ENCODE peak calls at places on chromosome 17, in nine cellular contexts. One of them, this sample, is unnamed.

GRCh38 chr17:78127888-78128615 is 503 bp downstream of the TMC6 start:
- DNase-seq in adipocyte: peak
- DNase-seq in HuH-7.5: peak
- DNase-seq in stimulated activated naive CD8-positive, alpha-beta T cell treated with anti-CD3 and anti-CD28 coated beads, Interleukin-15, Interleukin-2, amounts not matched to agents 100 U/mL and 50 U/mL, for 24 hours: no peak
- DNase-seq in heart right ventricle: peak
- DNase-seq in stimulated activated CD4-positive, alpha-beta T cell treated with anti-CD3 and anti-CD28 coated beads, TNF-alpha, amount 100 ng/mL, for 4 hours: no peak
- DNase-seq in CD8-positive, alpha-beta memory T cell: no peak
- DNase-seq in testis: no peak
- DNase-seq in NCI-H82: peak
- DNase-seq in this sample: no peak

GRCh38 chr17:45149669-45150603 is 1.7 kb downstream of the HEXIM1 start:
- DNase-seq in testis: peak
- DNase-seq in stimulated activated naive CD8-positive, alpha-beta T cell treated with anti-CD3 and anti-CD28 coated beads, Interleukin-15, Interleukin-2, amounts not matched to agents 100 U/mL and 50 U/mL, for 24 hours: peak
- DNase-seq in HuH-7.5: no peak
- DNase-seq in CD8-positive, alpha-beta memory T cell: peak
- DNase-seq in adipocyte: peak
- DNase-seq in heart right ventricle: peak
- DNase-seq in stimulated activated CD4-positive, alpha-beta T cell treated with anti-CD3 and anti-CD28 coated beads, TNF-alpha, amount 100 ng/mL, for 4 hours: no peak
- DNase-seq in NCI-H82: peak
- DNase-seq in this sample: peak

GRCh38 chr17:41647038-41647813 is 22.9 kb upstream of the KRT17 start:
- DNase-seq in testis: no peak
- DNase-seq in adipocyte: no peak
- DNase-seq in CD8-positive, alpha-beta memory T cell: no peak
- DNase-seq in stimulated activated CD4-positive, alpha-beta T cell treated with anti-CD3 and anti-CD28 coated beads, TNF-alpha, amount 100 ng/mL, for 4 hours: no peak
- DNase-seq in stimulated activated naive CD8-positive, alpha-beta T cell treated with anti-CD3 and anti-CD28 coated beads, Interleukin-15, Interleukin-2, amounts not matched to agents 100 U/mL and 50 U/mL, for 24 hours: no peak
- DNase-seq in NCI-H82: no peak
- DNase-seq in heart right ventricle: no peak
- DNase-seq in HuH-7.5: no peak
- DNase-seq in this sample: no peak

GRCh38 chr17:28598389-28598788 is 436 bp downstream of the SPAG5 start:
- DNase-seq in stimulated activated naive CD8-positive, alpha-beta T cell treated with anti-CD3 and anti-CD28 coated beads, Interleukin-15, Interleukin-2, amounts not matched to agents 100 U/mL and 50 U/mL, for 24 hours: no peak
- DNase-seq in NCI-H82: peak
- DNase-seq in testis: no peak
- DNase-seq in heart right ventricle: no peak
- DNase-seq in HuH-7.5: no peak
- DNase-seq in adipocyte: peak
- DNase-seq in stimulated activated CD4-positive, alpha-beta T cell treated with anti-CD3 and anti-CD28 coated beads, TNF-alpha, amount 100 ng/mL, for 4 hours: no peak
- DNase-seq in CD8-positive, alpha-beta memory T cell: no peak
- DNase-seq in this sample: no peak

GRCh38 chr17:45296003-45296832 is 20.6 kb downstream of the MAP3K14 start:
- DNase-seq in CD8-positive, alpha-beta memory T cell: no peak
- DNase-seq in HuH-7.5: no peak
- DNase-seq in testis: no peak
- DNase-seq in heart right ventricle: no peak
- DNase-seq in NCI-H82: no peak
- DNase-seq in stimulated activated naive CD8-positive, alpha-beta T cell treated with anti-CD3 and anti-CD28 coated beads, Interleukin-15, Interleukin-2, amounts not matched to agents 100 U/mL and 50 U/mL, for 24 hours: no peak
- DNase-seq in adipocyte: peak
- DNase-seq in stimulated activated CD4-positive, alpha-beta T cell treated with anti-CD3 and anti-CD28 coated beads, TNF-alpha, amount 100 ng/mL, for 4 hours: no peak
- DNase-seq in this sample: peak

GRCh38 chr17:32523017-32523680 is 36.4 kb downstream of the CDK5R1 start:
- DNase-seq in adipocyte: no peak
- DNase-seq in stimulated activated naive CD8-positive, alpha-beta T cell treated with anti-CD3 and anti-CD28 coated beads, Interleukin-15, Interleukin-2, amounts not matched to agents 100 U/mL and 50 U/mL, for 24 hours: peak
- DNase-seq in testis: no peak
- DNase-seq in HuH-7.5: no peak
- DNase-seq in NCI-H82: no peak
- DNase-seq in CD8-positive, alpha-beta memory T cell: peak
- DNase-seq in stimulated activated CD4-positive, alpha-beta T cell treated with anti-CD3 and anti-CD28 coated beads, TNF-alpha, amount 100 ng/mL, for 4 hours: no peak
- DNase-seq in heart right ventricle: no peak
- DNase-seq in this sample: no peak

GRCh38 chr17:78529871-78530670 is 47.1 kb downstream of the DNAH17 start:
- DNase-seq in adipocyte: no peak
- DNase-seq in CD8-positive, alpha-beta memory T cell: no peak
- DNase-seq in heart right ventricle: no peak
- DNase-seq in stimulated activated CD4-positive, alpha-beta T cell treated with anti-CD3 and anti-CD28 coated beads, TNF-alpha, amount 100 ng/mL, for 4 hours: no peak
- DNase-seq in stimulated activated naive CD8-positive, alpha-beta T cell treated with anti-CD3 and anti-CD28 coated beads, Interleukin-15, Interleukin-2, amounts not matched to agents 100 U/mL and 50 U/mL, for 24 hours: no peak
- DNase-seq in NCI-H82: peak
- DNase-seq in HuH-7.5: no peak
- DNase-seq in testis: no peak
- DNase-seq in this sample: no peak

GRCh38 chr17:46056800-46057304 is 57.8 kb downstream of the STH start:
- DNase-seq in heart right ventricle: no peak
- DNase-seq in NCI-H82: no peak
- DNase-seq in stimulated activated CD4-positive, alpha-beta T cell treated with anti-CD3 and anti-CD28 coated beads, TNF-alpha, amount 100 ng/mL, for 4 hours: no peak
- DNase-seq in stimulated activated naive CD8-positive, alpha-beta T cell treated with anti-CD3 and anti-CD28 coated beads, Interleukin-15, Interleukin-2, amounts not matched to agents 100 U/mL and 50 U/mL, for 24 hours: no peak
- DNase-seq in HuH-7.5: no peak
- DNase-seq in adipocyte: peak
- DNase-seq in testis: no peak
- DNase-seq in CD8-positive, alpha-beta memory T cell: no peak
- DNase-seq in this sample: no peak

GRCh38 chr17:42121066-42121769 is at the start of gene KAT2A:
- DNase-seq in stimulated activated naive CD8-positive, alpha-beta T cell treated with anti-CD3 and anti-CD28 coated beads, Interleukin-15, Interleukin-2, amounts not matched to agents 100 U/mL and 50 U/mL, for 24 hours: peak
- DNase-seq in adipocyte: peak
- DNase-seq in heart right ventricle: peak
- DNase-seq in HuH-7.5: peak
- DNase-seq in testis: peak
- DNase-seq in stimulated activated CD4-positive, alpha-beta T cell treated with anti-CD3 and anti-CD28 coated beads, TNF-alpha, amount 100 ng/mL, for 4 hours: peak
- DNase-seq in CD8-positive, alpha-beta memory T cell: peak
- DNase-seq in NCI-H82: peak
- DNase-seq in this sample: peak

GRCh38 chr17:68035131-68035522 is 408 bp upstream of the KPNA2 start:
- DNase-seq in NCI-H82: peak
- DNase-seq in heart right ventricle: peak
- DNase-seq in CD8-positive, alpha-beta memory T cell: no peak
- DNase-seq in stimulated activated CD4-positive, alpha-beta T cell treated with anti-CD3 and anti-CD28 coated beads, TNF-alpha, amount 100 ng/mL, for 4 hours: peak
- DNase-seq in HuH-7.5: peak
- DNase-seq in testis: peak
- DNase-seq in stimulated activated naive CD8-positive, alpha-beta T cell treated with anti-CD3 and anti-CD28 coated beads, Interleukin-15, Interleukin-2, amounts not matched to agents 100 U/mL and 50 U/mL, for 24 hours: peak
- DNase-seq in adipocyte: peak
- DNase-seq in this sample: peak

GRCh38 chr17:1750628-1751027 is 8.0 kb downstream of the SERPINF2 start:
- DNase-seq in heart right ventricle: no peak
- DNase-seq in adipocyte: no peak
- DNase-seq in HuH-7.5: no peak
- DNase-seq in testis: no peak
- DNase-seq in CD8-positive, alpha-beta memory T cell: no peak
- DNase-seq in stimulated activated naive CD8-positive, alpha-beta T cell treated with anti-CD3 and anti-CD28 coated beads, Interleukin-15, Interleukin-2, amounts not matched to agents 100 U/mL and 50 U/mL, for 24 hours: no peak
- DNase-seq in NCI-H82: no peak
- DNase-seq in stimulated activated CD4-positive, alpha-beta T cell treated with anti-CD3 and anti-CD28 coated beads, TNF-alpha, amount 100 ng/mL, for 4 hours: no peak
- DNase-seq in this sample: no peak

GRCh38 chr17:48259710-48260291 is 152.2 kb downstream of the SNX11 start:
- DNase-seq in NCI-H82: peak
- DNase-seq in stimulated activated CD4-positive, alpha-beta T cell treated with anti-CD3 and anti-CD28 coated beads, TNF-alpha, amount 100 ng/mL, for 4 hours: no peak
- DNase-seq in testis: no peak
- DNase-seq in CD8-positive, alpha-beta memory T cell: no peak
- DNase-seq in HuH-7.5: no peak
- DNase-seq in stimulated activated naive CD8-positive, alpha-beta T cell treated with anti-CD3 and anti-CD28 coated beads, Interleukin-15, Interleukin-2, amounts not matched to agents 100 U/mL and 50 U/mL, for 24 hours: no peak
- DNase-seq in adipocyte: peak
- DNase-seq in heart right ventricle: no peak
- DNase-seq in this sample: peak

GRCh38 chr17:80646328-80646727 is 101.7 kb downstream of the RPTOR start:
- DNase-seq in HuH-7.5: no peak
- DNase-seq in stimulated activated CD4-positive, alpha-beta T cell treated with anti-CD3 and anti-CD28 coated beads, TNF-alpha, amount 100 ng/mL, for 4 hours: no peak
- DNase-seq in NCI-H82: no peak
- DNase-seq in testis: no peak
- DNase-seq in stimulated activated naive CD8-positive, alpha-beta T cell treated with anti-CD3 and anti-CD28 coated beads, Interleukin-15, Interleukin-2, amounts not matched to agents 100 U/mL and 50 U/mL, for 24 hours: no peak
- DNase-seq in heart right ventricle: no peak
- DNase-seq in CD8-positive, alpha-beta memory T cell: no peak
- DNase-seq in adipocyte: no peak
- DNase-seq in this sample: no peak

GRCh38 chr17:78940708-78941107 is 15.5 kb upstream of the TIMP2 start:
- DNase-seq in stimulated activated CD4-positive, alpha-beta T cell treated with anti-CD3 and anti-CD28 coated beads, TNF-alpha, amount 100 ng/mL, for 4 hours: no peak
- DNase-seq in testis: no peak
- DNase-seq in heart right ventricle: no peak
- DNase-seq in stimulated activated naive CD8-positive, alpha-beta T cell treated with anti-CD3 and anti-CD28 coated beads, Interleukin-15, Interleukin-2, amounts not matched to agents 100 U/mL and 50 U/mL, for 24 hours: no peak
- DNase-seq in CD8-positive, alpha-beta memory T cell: no peak
- DNase-seq in adipocyte: no peak
- DNase-seq in NCI-H82: peak
- DNase-seq in HuH-7.5: no peak
- DNase-seq in this sample: no peak

GRCh38 chr17:2867441-2868424 is 71.5 kb downstream of the RAP1GAP2 start:
- DNase-seq in stimulated activated naive CD8-positive, alpha-beta T cell treated with anti-CD3 and anti-CD28 coated beads, Interleukin-15, Interleukin-2, amounts not matched to agents 100 U/mL and 50 U/mL, for 24 hours: no peak
- DNase-seq in testis: no peak
- DNase-seq in heart right ventricle: no peak
- DNase-seq in adipocyte: no peak
- DNase-seq in CD8-positive, alpha-beta memory T cell: no peak
- DNase-seq in NCI-H82: no peak
- DNase-seq in stimulated activated CD4-positive, alpha-beta T cell treated with anti-CD3 and anti-CD28 coated beads, TNF-alpha, amount 100 ng/mL, for 4 hours: no peak
- DNase-seq in HuH-7.5: no peak
- DNase-seq in this sample: no peak

GRCh38 chr17:7219812-7220592 is at the start of the genes ACADVL and DLG4:
- DNase-seq in CD8-positive, alpha-beta memory T cell: peak
- DNase-seq in heart right ventricle: peak
- DNase-seq in stimulated activated naive CD8-positive, alpha-beta T cell treated with anti-CD3 and anti-CD28 coated beads, Interleukin-15, Interleukin-2, amounts not matched to agents 100 U/mL and 50 U/mL, for 24 hours: peak
- DNase-seq in testis: peak
- DNase-seq in stimulated activated CD4-positive, alpha-beta T cell treated with anti-CD3 and anti-CD28 coated beads, TNF-alpha, amount 100 ng/mL, for 4 hours: peak
- DNase-seq in HuH-7.5: peak
- DNase-seq in NCI-H82: peak
- DNase-seq in adipocyte: peak
- DNase-seq in this sample: no peak

GRCh38 chr17:61294777-61295176 is 104.9 kb upstream of the TBX2 start:
- DNase-seq in stimulated activated naive CD8-positive, alpha-beta T cell treated with anti-CD3 and anti-CD28 coated beads, Interleukin-15, Interleukin-2, amounts not matched to agents 100 U/mL and 50 U/mL, for 24 hours: no peak
- DNase-seq in heart right ventricle: no peak
- DNase-seq in testis: no peak
- DNase-seq in adipocyte: peak
- DNase-seq in stimulated activated CD4-positive, alpha-beta T cell treated with anti-CD3 and anti-CD28 coated beads, TNF-alpha, amount 100 ng/mL, for 4 hours: no peak
- DNase-seq in NCI-H82: no peak
- DNase-seq in HuH-7.5: no peak
- DNase-seq in CD8-positive, alpha-beta memory T cell: no peak
- DNase-seq in this sample: no peak

GRCh38 chr17:67718325-67718941 is 697 bp downstream of the NOL11 start:
- DNase-seq in NCI-H82: peak
- DNase-seq in stimulated activated naive CD8-positive, alpha-beta T cell treated with anti-CD3 and anti-CD28 coated beads, Interleukin-15, Interleukin-2, amounts not matched to agents 100 U/mL and 50 U/mL, for 24 hours: peak
- DNase-seq in HuH-7.5: peak
- DNase-seq in adipocyte: peak
- DNase-seq in testis: no peak
- DNase-seq in CD8-positive, alpha-beta memory T cell: peak
- DNase-seq in stimulated activated CD4-positive, alpha-beta T cell treated with anti-CD3 and anti-CD28 coated beads, TNF-alpha, amount 100 ng/mL, for 4 hours: peak
- DNase-seq in heart right ventricle: no peak
- DNase-seq in this sample: peak

GRCh38 chr17:39643271-39643670 is 6.3 kb downstream of the STARD3 start:
- DNase-seq in testis: no peak
- DNase-seq in stimulated activated CD4-positive, alpha-beta T cell treated with anti-CD3 and anti-CD28 coated beads, TNF-alpha, amount 100 ng/mL, for 4 hours: no peak
- DNase-seq in adipocyte: no peak
- DNase-seq in CD8-positive, alpha-beta memory T cell: no peak
- DNase-seq in HuH-7.5: no peak
- DNase-seq in NCI-H82: no peak
- DNase-seq in heart right ventricle: no peak
- DNase-seq in stimulated activated naive CD8-positive, alpha-beta T cell treated with anti-CD3 and anti-CD28 coated beads, Interleukin-15, Interleukin-2, amounts not matched to agents 100 U/mL and 50 U/mL, for 24 hours: no peak
- DNase-seq in this sample: no peak

GRCh38 chr17:82931696-82932060 is 91.9 kb upstream of the ZNF750 start:
- DNase-seq in NCI-H82: no peak
- DNase-seq in testis: peak
- DNase-seq in CD8-positive, alpha-beta memory T cell: no peak
- DNase-seq in stimulated activated naive CD8-positive, alpha-beta T cell treated with anti-CD3 and anti-CD28 coated beads, Interleukin-15, Interleukin-2, amounts not matched to agents 100 U/mL and 50 U/mL, for 24 hours: no peak
- DNase-seq in heart right ventricle: peak
- DNase-seq in stimulated activated CD4-positive, alpha-beta T cell treated with anti-CD3 and anti-CD28 coated beads, TNF-alpha, amount 100 ng/mL, for 4 hours: no peak
- DNase-seq in HuH-7.5: no peak
- DNase-seq in adipocyte: peak
- DNase-seq in this sample: no peak

GRCh38 chr17:50212121-50212843 is 10.9 kb upstream of the COL1A1 start:
- DNase-seq in stimulated activated naive CD8-positive, alpha-beta T cell treated with anti-CD3 and anti-CD28 coated beads, Interleukin-15, Interleukin-2, amounts not matched to agents 100 U/mL and 50 U/mL, for 24 hours: no peak
- DNase-seq in stimulated activated CD4-positive, alpha-beta T cell treated with anti-CD3 and anti-CD28 coated beads, TNF-alpha, amount 100 ng/mL, for 4 hours: no peak
- DNase-seq in CD8-positive, alpha-beta memory T cell: no peak
- DNase-seq in adipocyte: peak
- DNase-seq in heart right ventricle: no peak
- DNase-seq in HuH-7.5: no peak
- DNase-seq in testis: no peak
- DNase-seq in NCI-H82: no peak
- DNase-seq in this sample: no peak

GRCh38 chr17:66540131-66540781 is 237.8 kb downstream of the PRKCA start:
- DNase-seq in adipocyte: peak
- DNase-seq in NCI-H82: no peak
- DNase-seq in heart right ventricle: peak
- DNase-seq in CD8-positive, alpha-beta memory T cell: no peak
- DNase-seq in testis: peak
- DNase-seq in stimulated activated naive CD8-positive, alpha-beta T cell treated with anti-CD3 and anti-CD28 coated beads, Interleukin-15, Interleukin-2, amounts not matched to agents 100 U/mL and 50 U/mL, for 24 hours: peak
- DNase-seq in HuH-7.5: no peak
- DNase-seq in stimulated activated CD4-positive, alpha-beta T cell treated with anti-CD3 and anti-CD28 coated beads, TNF-alpha, amount 100 ng/mL, for 4 hours: no peak
- DNase-seq in this sample: peak

GRCh38 chr17:27355419-27355818 is 61.5 kb downstream of the WSB1 start:
- DNase-seq in stimulated activated naive CD8-positive, alpha-beta T cell treated with anti-CD3 and anti-CD28 coated beads, Interleukin-15, Interleukin-2, amounts not matched to agents 100 U/mL and 50 U/mL, for 24 hours: no peak
- DNase-seq in NCI-H82: no peak
- DNase-seq in stimulated activated CD4-positive, alpha-beta T cell treated with anti-CD3 and anti-CD28 coated beads, TNF-alpha, amount 100 ng/mL, for 4 hours: no peak
- DNase-seq in adipocyte: no peak
- DNase-seq in CD8-positive, alpha-beta memory T cell: no peak
- DNase-seq in HuH-7.5: no peak
- DNase-seq in testis: no peak
- DNase-seq in heart right ventricle: no peak
- DNase-seq in this sample: no peak

GRCh38 chr17:33972756-33973155 is 282.3 kb upstream of the CCL2 start:
- DNase-seq in NCI-H82: no peak
- DNase-seq in HuH-7.5: no peak
- DNase-seq in stimulated activated CD4-positive, alpha-beta T cell treated with anti-CD3 and anti-CD28 coated beads, TNF-alpha, amount 100 ng/mL, for 4 hours: no peak
- DNase-seq in adipocyte: no peak
- DNase-seq in heart right ventricle: no peak
- DNase-seq in CD8-positive, alpha-beta memory T cell: no peak
- DNase-seq in testis: no peak
- DNase-seq in stimulated activated naive CD8-positive, alpha-beta T cell treated with anti-CD3 and anti-CD28 coated beads, Interleukin-15, Interleukin-2, amounts not matched to agents 100 U/mL and 50 U/mL, for 24 hours: no peak
- DNase-seq in this sample: no peak

GRCh38 chr17:74545456-74546230 is at the start of gene CD300C:
- DNase-seq in testis: peak
- DNase-seq in heart right ventricle: no peak
- DNase-seq in NCI-H82: no peak
- DNase-seq in CD8-positive, alpha-beta memory T cell: no peak
- DNase-seq in stimulated activated naive CD8-positive, alpha-beta T cell treated with anti-CD3 and anti-CD28 coated beads, Interleukin-15, Interleukin-2, amounts not matched to agents 100 U/mL and 50 U/mL, for 24 hours: no peak
- DNase-seq in HuH-7.5: no peak
- DNase-seq in stimulated activated CD4-positive, alpha-beta T cell treated with anti-CD3 and anti-CD28 coated beads, TNF-alpha, amount 100 ng/mL, for 4 hours: no peak
- DNase-seq in adipocyte: no peak
- DNase-seq in this sample: peak

GRCh38 chr17:4020096-4020495 is 55.9 kb upstream of the ATP2A3 start:
- DNase-seq in NCI-H82: no peak
- DNase-seq in HuH-7.5: no peak
- DNase-seq in stimulated activated naive CD8-positive, alpha-beta T cell treated with anti-CD3 and anti-CD28 coated beads, Interleukin-15, Interleukin-2, amounts not matched to agents 100 U/mL and 50 U/mL, for 24 hours: no peak
- DNase-seq in stimulated activated CD4-positive, alpha-beta T cell treated with anti-CD3 and anti-CD28 coated beads, TNF-alpha, amount 100 ng/mL, for 4 hours: no peak
- DNase-seq in testis: no peak
- DNase-seq in CD8-positive, alpha-beta memory T cell: no peak
- DNase-seq in heart right ventricle: no peak
- DNase-seq in adipocyte: no peak
- DNase-seq in this sample: no peak

GRCh38 chr17:82636626-82637598 is 11.3 kb downstream of the WDR45B start:
- DNase-seq in stimulated activated CD4-positive, alpha-beta T cell treated with anti-CD3 and anti-CD28 coated beads, TNF-alpha, amount 100 ng/mL, for 4 hours: no peak
- DNase-seq in HuH-7.5: no peak
- DNase-seq in testis: no peak
- DNase-seq in adipocyte: no peak
- DNase-seq in NCI-H82: no peak
- DNase-seq in CD8-positive, alpha-beta memory T cell: no peak
- DNase-seq in heart right ventricle: no peak
- DNase-seq in stimulated activated naive CD8-positive, alpha-beta T cell treated with anti-CD3 and anti-CD28 coated beads, Interleukin-15, Interleukin-2, amounts not matched to agents 100 U/mL and 50 U/mL, for 24 hours: no peak
- DNase-seq in this sample: no peak